ENCODE peak calls at places on chromosome X, in ten cellular contexts. V is CD8-positive, alpha-beta memory T cell; A is GM13977; S is Calu3; K is iPS DF 19.7; W is DMS53; G is NCI-H1417; X is right cardiac atrium; C is SK-N-DZ; I is activated CD4-positive, alpha-beta T cell treated with anti-CD3 and anti-CD28 coated beads, Interleukin-2, amount 10 ng/mL, durations not matched to agents 7 days and 5 days. E is an unnamed sample.

GRCh38 chrX:110852180-110852579 is 56.6 kb upstream of the CHRDL1 start:
- DNase-seq in X (no peak), C (peak), A (peak), S (no peak), I (peak), V (no peak), W (peak), G (peak), K (no peak), E (peak)

GRCh38 chrX:28920554-28920953 is 333.3 kb downstream of the IL1RAPL1 start:
- DNase-seq in V (no peak), I (no peak), W (peak), K (no peak), C (no peak), G (peak), A (no peak), S (no peak), X (no peak), E (peak)

GRCh38 chrX:78838709-78839108 is 91.2 kb downstream of the LPAR4 start:
- DNase-seq in C (no peak), K (no peak), I (no peak), W (no peak), V (no peak), G (no peak), S (no peak), X (no peak), A (no peak), E (no peak)

GRCh38 chrX:42485621-42486020 is 292.3 kb downstream of the PPP1R2C start:
- DNase-seq in K (no peak), S (peak), V (no peak), C (no peak), I (no peak), X (no peak), G (no peak), W (no peak), A (no peak), E (no peak)

GRCh38 chrX:39757971-39758370 is 339.8 kb downstream of the BCOR start:
- DNase-seq in V (no peak), G (no peak), I (no peak), C (no peak), X (no peak), W (no peak), K (no peak), A (no peak), S (no peak), E (no peak)

GRCh38 chrX:148601034-148601433 is 100.6 kb downstream of the AFF2 start:
- DNase-seq in I (no peak), G (no peak), K (no peak), V (no peak), X (no peak), W (no peak), C (no peak), S (no peak), A (no peak), E (no peak)

GRCh38 chrX:20252392-20253231 is 14.1 kb downstream of the RPS6KA3 start:
- DNase-seq in I (peak), W (peak), X (peak), G (peak), A (peak), K (no peak), C (peak), S (peak), V (peak), E (peak)

GRCh38 chrX:12118134-12118533 is 20.1 kb upstream of the FRMPD4 start:
- DNase-seq in G (no peak), W (no peak), I (no peak), S (no peak), C (no peak), A (no peak), K (no peak), X (no peak), V (no peak), E (no peak)

GRCh38 chrX:19214248-19214787 is 92.0 kb upstream of the ADGRG2 start:
- DNase-seq in G (no peak), V (no peak), C (no peak), A (no peak), S (no peak), I (no peak), K (no peak), X (no peak), W (no peak), E (no peak)